ENCODE peak calls at places on chromosome 15, in four cellular contexts. Z, V, F and S are unnamed samples.

GRCh38 chr15:91186892-91187644 is 87.0 kb downstream of the SV2B start:
- DNase-seq in Z (no peak), V (no peak), F (no peak), S (no peak)

GRCh38 chr15:41494922-41495735 is 1.5 kb downstream of the ITPKA start:
- DNase-seq in Z (no peak), V (peak), F (no peak), S (no peak)

GRCh38 chr15:66743703-66744536 is 41.9 kb downstream of the SMAD6 start:
- DNase-seq in Z (no peak), V (no peak), F (no peak), S (no peak)

GRCh38 chr15:51735611-51736010 is 1.8 kb downstream of the LYSMD2 start:
- DNase-seq in Z (no peak), V (no peak), F (no peak), S (no peak)

GRCh38 chr15:52523192-52523591 is 5.5 kb downstream of the MYO5A start:
- DNase-seq in Z (no peak), V (no peak), F (no peak), S (no peak)

GRCh38 chr15:47674576-47675232 is 42.6 kb upstream of the SEMA6D start:
- DNase-seq in Z (no peak), V (no peak), F (no peak), S (no peak)

GRCh38 chr15:33194704-33195261 is at the start of gene FMN1:
- DNase-seq in Z (peak), V (peak), F (peak), S (peak)

GRCh38 chr15:47573673-47574072 is 143.6 kb upstream of the SEMA6D start:
- DNase-seq in Z (no peak), V (no peak), F (no peak), S (no peak)

GRCh38 chr15:25378501-25378901 is 60.3 kb downstream of the UBE3A start:
- DNase-seq in Z (no peak), V (no peak), F (no peak), S (no peak)

GRCh38 chr15:51144021-51144532 is 49.4 kb upstream of the TNFAIP8L3 start:
- DNase-seq in Z (no peak), V (no peak), F (no peak), S (no peak)

GRCh38 chr15:48703544-48703943 is 58.0 kb upstream of the FBN1 start:
- DNase-seq in Z (no peak), V (no peak), F (no peak), S (no peak)

GRCh38 chr15:87656373-87656772 is 600.2 kb downstream of the NTRK3 start:
- DNase-seq in Z (no peak), V (no peak), F (no peak), S (no peak)

GRCh38 chr15:41583795-41584194 is 24.8 kb downstream of the TYRO3 start:
- DNase-seq in Z (no peak), V (no peak), F (no peak), S (no peak)

GRCh38 chr15:65829150-65829764 is 37.2 kb upstream of the DENND4A start:
- DNase-seq in Z (no peak), V (no peak), F (no peak), S (no peak)

GRCh38 chr15:97890307-97890706 is 70.2 kb upstream of the ARRDC4 start:
- DNase-seq in Z (no peak), V (no peak), F (no peak), S (no peak)

GRCh38 chr15:24957691-24958090 is 2.9 kb downstream of the SNRPN start:
- DNase-seq in Z (no peak), V (no peak), F (no peak), S (no peak)

GRCh38 chr15:92909131-92909781 is 9.1 kb downstream of the CHD2 start:
- DNase-seq in Z (no peak), V (no peak), F (no peak), S (no peak)

GRCh38 chr15:78064544-78064943 is 13.0 kb downstream of the TBC1D2B start:
- DNase-seq in Z (no peak), V (no peak), F (no peak), S (no peak)

GRCh38 chr15:98476559-98476958 is 171.8 kb upstream of the IGF1R start:
- DNase-seq in Z (no peak), V (no peak), F (no peak), S (no peak)

GRCh38 chr15:80844011-80844732 is 65.0 kb downstream of the CEMIP start:
- DNase-seq in Z (no peak), V (no peak), F (no peak), S (no peak)
- H3K27ac ChIP-seq in Z (no peak), V (no peak), F (no peak), S (peak)

GRCh38 chr15:60346653-60347052 is 51.1 kb downstream of the ANXA2 start:
- DNase-seq in Z (no peak), V (no peak), F (no peak), S (no peak)
- TF ChIP-seq CTCF in Z (no peak), V (no peak), F (no peak), S (no peak)

DNA sequence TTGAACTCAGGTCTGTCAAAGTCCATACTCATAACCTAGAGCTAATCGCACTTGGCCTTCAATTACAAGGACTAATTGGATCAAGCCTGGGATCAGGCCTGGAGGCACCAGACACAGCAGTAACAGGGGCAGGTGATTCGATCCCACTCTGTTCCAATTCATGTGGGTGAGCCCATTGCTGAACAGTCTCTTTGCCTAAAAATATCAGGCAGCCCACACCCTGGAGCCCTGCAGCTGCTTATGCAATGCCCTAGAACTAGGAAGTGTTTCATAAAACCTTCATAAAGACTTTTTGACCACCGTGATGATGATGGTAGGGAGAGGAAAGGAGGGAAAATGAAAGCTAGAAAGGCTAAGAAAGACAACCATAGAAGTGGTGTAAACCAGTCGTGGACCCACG is 47.8 kb upstream of the NEO1 start:
- DNase-seq in Z (no peak), V (no peak), F (no peak), S (no peak)
- H3K4me3 ChIP-seq in Z (no peak), V (no peak), F (no peak), S (no peak)

GRCh38 chr15:75198560-75199346 is 2.9 kb upstream of the C15orf39 start:
- DNase-seq in Z (no peak), V (no peak), F (peak), S (no peak)

GRCh38 chr15:75200765-75201608 is 695 bp upstream of the C15orf39 start:
- DNase-seq in Z (no peak), V (peak), F (no peak), S (no peak)

GRCh38 chr15:75201609-75202250 is at the start of gene C15orf39:
- DNase-seq in Z (peak), V (peak), F (no peak), S (no peak)

GRCh38 chr15:75199347-75199976 is 2.2 kb upstream of the C15orf39 start:
- DNase-seq in Z (no peak), V (no peak), F (no peak), S (no peak)

DNA sequence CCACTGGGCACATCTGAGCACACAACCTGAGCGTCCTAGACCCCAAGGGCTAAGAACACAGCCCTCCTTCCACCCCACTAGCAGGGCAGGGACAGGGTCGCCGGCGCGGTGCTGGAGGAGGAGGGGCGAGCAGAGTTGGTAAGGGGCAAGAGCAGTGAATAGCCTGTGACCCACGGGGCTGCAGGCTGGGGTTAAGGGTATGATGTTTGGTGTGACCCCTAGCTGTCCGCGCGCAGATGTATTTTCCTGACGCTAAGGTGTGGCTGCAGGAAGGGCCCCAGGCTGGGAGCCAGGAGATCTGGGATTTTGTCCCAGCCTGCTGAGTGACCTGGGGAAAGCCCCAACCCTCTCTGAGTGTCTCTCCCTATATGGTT is 1.3 kb upstream of the C15orf39 start:
- DNase-seq in Z (no peak), V (no peak), F (no peak), S (no peak)
- H3K27ac ChIP-seq in Z (peak), V (peak), F (peak), S (peak)

GRCh38 chr15:84980196-84981053 is 1.2 kb upstream of the PDE8A start:
- DNase-seq in Z (peak), V (peak), F (peak), S (peak)
- TF ChIP-seq CTCF in Z (no peak), V (no peak), F (no peak), S (no peak)

GRCh38 chr15:31768055-31768454 is 262.3 kb upstream of the CHRNA7 start:
- DNase-seq in Z (no peak), V (no peak), F (no peak), S (no peak)

GRCh38 chr15:31776039-31776438 is 254.3 kb upstream of the CHRNA7 start:
- DNase-seq in Z (no peak), V (no peak), F (no peak), S (no peak)

GRCh38 chr15:31774045-31774444 is 256.3 kb upstream of the CHRNA7 start:
- DNase-seq in Z (no peak), V (no peak), F (no peak), S (no peak)
- H3K4me3 ChIP-seq in Z (no peak), V (no peak), F (no peak), S (no peak)

DNA sequence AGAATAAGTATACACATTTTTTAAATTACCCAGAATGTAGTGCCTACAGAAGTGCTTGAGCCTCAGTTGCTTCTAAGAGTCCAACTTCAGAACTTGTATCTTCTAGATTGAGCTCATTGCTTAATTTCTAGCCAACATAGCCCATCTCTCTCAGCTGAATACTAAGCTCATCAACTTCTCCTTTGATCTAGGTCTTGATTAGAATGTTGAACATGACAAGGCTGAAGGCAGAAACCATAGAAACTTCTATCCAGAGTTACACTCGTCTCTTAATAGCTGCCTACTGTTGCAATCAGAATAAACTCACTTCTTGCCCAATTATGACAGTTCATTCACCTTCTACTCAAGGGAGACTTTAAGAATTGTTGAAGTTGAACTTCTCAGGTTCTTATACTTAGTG is 327.3 kb upstream of the THBS1 start:
- DNase-seq in Z (no peak), V (no peak), F (no peak), S (no peak)
- H3K27ac ChIP-seq in Z (no peak), V (no peak), F (no peak), S (no peak)

DNA sequence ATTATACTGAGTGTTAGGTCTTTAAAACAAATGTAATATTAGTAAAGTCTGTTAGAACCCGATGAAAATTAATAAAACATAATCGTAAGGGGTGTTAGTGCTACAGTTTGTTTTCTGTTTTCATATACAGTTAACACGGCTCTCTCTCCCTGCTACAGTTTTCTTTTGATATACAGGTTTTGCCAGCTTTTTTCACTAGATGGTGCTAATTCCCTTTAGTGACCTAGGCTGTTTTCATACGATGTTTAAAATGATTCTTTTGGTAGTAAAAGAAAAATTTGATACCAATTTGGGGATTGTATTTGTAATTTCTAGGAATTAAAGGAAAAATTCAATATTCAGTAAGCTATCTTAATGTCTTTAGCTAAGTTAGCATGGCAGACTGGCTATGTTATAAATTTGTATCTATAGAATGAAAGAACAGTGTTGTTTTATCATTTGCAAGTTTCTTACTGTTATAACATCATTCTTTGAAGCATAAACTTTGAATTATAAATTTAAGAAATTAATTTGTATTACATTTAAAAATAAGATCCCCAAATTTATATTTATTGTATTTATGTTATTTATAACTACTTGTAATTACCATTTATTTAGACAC is 11.5 kb downstream of the APH1B start:
- DNase-seq in Z (no peak), V (no peak), F (no peak), S (no peak)
- TF ChIP-seq CTCF in Z (peak), V (peak), F (peak), S (peak)